ENCODE peak calls at places on chromosomes 6 and 20, in six cellular contexts. One of them, this sample, is unnamed.

GRCh38 chr6:151060096-151060741 is 179.5 kb upstream of the AKAP12 start:
- DNase-seq in NCI-H345: no peak
- DNase-seq in astrocyte of the cerebellum: peak; percentile 73
- DNase-seq in fibroblast of lung: peak; percentile 98
- DNase-seq in neural crest cell: no peak
- DNase-seq in stimulated activated CD4-positive, alpha-beta T cell treated with anti-CD3 and anti-CD28 coated beads, Interleukin-15, amount 100 ng/mL, for 24 hours: no peak
- DNase-seq in this sample: no peak

GRCh38 chr20:2708665-2709064 is 16.1 kb downstream of the EBF4 start:
- DNase-seq in NCI-H345: no peak
- DNase-seq in astrocyte of the cerebellum: no peak
- DNase-seq in fibroblast of lung: no peak
- DNase-seq in neural crest cell: no peak
- DNase-seq in stimulated activated CD4-positive, alpha-beta T cell treated with anti-CD3 and anti-CD28 coated beads, Interleukin-15, amount 100 ng/mL, for 24 hours: no peak
- DNase-seq in this sample: no peak

GRCh38 chr6:53837875-53838806 is 43.3 kb downstream of the LRRC1 start:
- DNase-seq in NCI-H345: peak; percentile 51
- DNase-seq in astrocyte of the cerebellum: no peak
- DNase-seq in fibroblast of lung: no peak
- DNase-seq in neural crest cell: no peak
- DNase-seq in stimulated activated CD4-positive, alpha-beta T cell treated with anti-CD3 and anti-CD28 coated beads, Interleukin-15, amount 100 ng/mL, for 24 hours: no peak
- DNase-seq in this sample: no peak

GRCh38 chr6:70221025-70221714 is 81.7 kb downstream of the COL9A1 start:
- DNase-seq in NCI-H345: peak; percentile 49
- DNase-seq in astrocyte of the cerebellum: peak; percentile 12
- DNase-seq in fibroblast of lung: peak; percentile 14
- DNase-seq in neural crest cell: no peak
- DNase-seq in stimulated activated CD4-positive, alpha-beta T cell treated with anti-CD3 and anti-CD28 coated beads, Interleukin-15, amount 100 ng/mL, for 24 hours: peak; percentile 5
- DNase-seq in this sample: peak; percentile 46

GRCh38 chr20:24935140-24935539 is 13.9 kb upstream of the CST7 start:
- DNase-seq in NCI-H345: no peak
- DNase-seq in astrocyte of the cerebellum: no peak
- DNase-seq in fibroblast of lung: no peak
- DNase-seq in neural crest cell: no peak
- DNase-seq in stimulated activated CD4-positive, alpha-beta T cell treated with anti-CD3 and anti-CD28 coated beads, Interleukin-15, amount 100 ng/mL, for 24 hours: no peak
- DNase-seq in this sample: no peak

GRCh38 chr20:6768228-6769185 is 1.0 kb downstream of the BMP2 start:
- DNase-seq in NCI-H345: peak; percentile 43
- DNase-seq in astrocyte of the cerebellum: no peak
- DNase-seq in fibroblast of lung: peak; percentile 46
- DNase-seq in neural crest cell: peak; percentile 13
- DNase-seq in stimulated activated CD4-positive, alpha-beta T cell treated with anti-CD3 and anti-CD28 coated beads, Interleukin-15, amount 100 ng/mL, for 24 hours: peak; percentile 2
- DNase-seq in this sample: no peak

GRCh38 chr20:43736588-43737091 is 9.8 kb upstream of the GTSF1L start:
- DNase-seq in NCI-H345: no peak
- DNase-seq in astrocyte of the cerebellum: no peak
- DNase-seq in fibroblast of lung: no peak
- DNase-seq in neural crest cell: no peak
- DNase-seq in stimulated activated CD4-positive, alpha-beta T cell treated with anti-CD3 and anti-CD28 coated beads, Interleukin-15, amount 100 ng/mL, for 24 hours: peak; percentile 55
- DNase-seq in this sample: no peak

GRCh38 chr6:54428437-54428836 is 120.2 kb downstream of the TINAG start:
- DNase-seq in NCI-H345: no peak
- DNase-seq in astrocyte of the cerebellum: no peak
- DNase-seq in fibroblast of lung: no peak
- DNase-seq in neural crest cell: no peak
- DNase-seq in stimulated activated CD4-positive, alpha-beta T cell treated with anti-CD3 and anti-CD28 coated beads, Interleukin-15, amount 100 ng/mL, for 24 hours: no peak
- DNase-seq in this sample: peak; percentile 8

GRCh38 chr6:153503810-153504209 is 372.7 kb upstream of the RGS17 start:
- DNase-seq in NCI-H345: peak; percentile 4
- DNase-seq in astrocyte of the cerebellum: no peak
- DNase-seq in fibroblast of lung: no peak
- DNase-seq in neural crest cell: no peak
- DNase-seq in stimulated activated CD4-positive, alpha-beta T cell treated with anti-CD3 and anti-CD28 coated beads, Interleukin-15, amount 100 ng/mL, for 24 hours: no peak
- DNase-seq in this sample: peak; percentile 48

GRCh38 chr6:31702421-31702818 is 704 bp downstream of the ABHD16A start:
- DNase-seq in NCI-H345: peak; percentile 33
- DNase-seq in astrocyte of the cerebellum: no peak
- DNase-seq in fibroblast of lung: peak; percentile 26
- DNase-seq in neural crest cell: no peak
- DNase-seq in stimulated activated CD4-positive, alpha-beta T cell treated with anti-CD3 and anti-CD28 coated beads, Interleukin-15, amount 100 ng/mL, for 24 hours: peak; percentile 55
- DNase-seq in this sample: no peak

GRCh38 chr20:17856024-17856564 is 112.5 kb downstream of the SNX5 start:
- DNase-seq in NCI-H345: peak; percentile 64
- DNase-seq in astrocyte of the cerebellum: no peak
- DNase-seq in fibroblast of lung: no peak
- DNase-seq in neural crest cell: no peak
- DNase-seq in stimulated activated CD4-positive, alpha-beta T cell treated with anti-CD3 and anti-CD28 coated beads, Interleukin-15, amount 100 ng/mL, for 24 hours: no peak
- DNase-seq in this sample: no peak

GRCh38 chr20:17557675-17558006 is 12.2 kb upstream of the DSTN start:
- DNase-seq in NCI-H345: peak; percentile 16
- DNase-seq in astrocyte of the cerebellum: no peak
- DNase-seq in fibroblast of lung: peak; percentile 92
- DNase-seq in neural crest cell: no peak
- DNase-seq in stimulated activated CD4-positive, alpha-beta T cell treated with anti-CD3 and anti-CD28 coated beads, Interleukin-15, amount 100 ng/mL, for 24 hours: no peak
- DNase-seq in this sample: no peak

GRCh38 chr6:52551483-52552277 is 25.2 kb downstream of the TRAM2 start:
- DNase-seq in NCI-H345: peak; percentile 94
- DNase-seq in astrocyte of the cerebellum: peak; percentile 89
- DNase-seq in fibroblast of lung: peak; percentile 94
- DNase-seq in neural crest cell: peak; percentile 26
- DNase-seq in stimulated activated CD4-positive, alpha-beta T cell treated with anti-CD3 and anti-CD28 coated beads, Interleukin-15, amount 100 ng/mL, for 24 hours: no peak
- DNase-seq in this sample: no peak

GRCh38 chr6:3165631-3166534 is 8.5 kb upstream of the TUBB2A start:
- DNase-seq in NCI-H345: no peak
- DNase-seq in astrocyte of the cerebellum: no peak
- DNase-seq in fibroblast of lung: peak; percentile 83
- DNase-seq in neural crest cell: no peak
- DNase-seq in stimulated activated CD4-positive, alpha-beta T cell treated with anti-CD3 and anti-CD28 coated beads, Interleukin-15, amount 100 ng/mL, for 24 hours: no peak
- DNase-seq in this sample: no peak

GRCh38 chr6:41966214-41966920 is 24.8 kb upstream of the CCND3 start:
- DNase-seq in NCI-H345: no peak
- DNase-seq in astrocyte of the cerebellum: peak; percentile 37
- DNase-seq in fibroblast of lung: peak; percentile 74
- DNase-seq in neural crest cell: no peak
- DNase-seq in stimulated activated CD4-positive, alpha-beta T cell treated with anti-CD3 and anti-CD28 coated beads, Interleukin-15, amount 100 ng/mL, for 24 hours: no peak
- DNase-seq in this sample: no peak

GRCh38 chr6:168698923-168699322 is 257.9 kb downstream of the SMOC2 start:
- DNase-seq in NCI-H345: no peak
- DNase-seq in astrocyte of the cerebellum: no peak
- DNase-seq in fibroblast of lung: no peak
- DNase-seq in neural crest cell: no peak
- DNase-seq in stimulated activated CD4-positive, alpha-beta T cell treated with anti-CD3 and anti-CD28 coated beads, Interleukin-15, amount 100 ng/mL, for 24 hours: no peak
- DNase-seq in this sample: no peak

GRCh38 chr6:123901441-123901840 is 97.8 kb downstream of the NKAIN2 start:
- DNase-seq in NCI-H345: no peak
- DNase-seq in astrocyte of the cerebellum: no peak
- DNase-seq in fibroblast of lung: no peak
- DNase-seq in neural crest cell: no peak
- DNase-seq in stimulated activated CD4-positive, alpha-beta T cell treated with anti-CD3 and anti-CD28 coated beads, Interleukin-15, amount 100 ng/mL, for 24 hours: no peak
- DNase-seq in this sample: no peak

GRCh38 chr6:75098709-75099108 is 107.1 kb downstream of the COL12A1 start:
- DNase-seq in NCI-H345: no peak
- DNase-seq in astrocyte of the cerebellum: peak; percentile 96
- DNase-seq in fibroblast of lung: peak; percentile 98
- DNase-seq in neural crest cell: no peak
- DNase-seq in stimulated activated CD4-positive, alpha-beta T cell treated with anti-CD3 and anti-CD28 coated beads, Interleukin-15, amount 100 ng/mL, for 24 hours: no peak
- DNase-seq in this sample: peak; percentile 22